ENCODE peak calls at places on chromosomes 6 and 20, in eight cellular contexts. L, E, F, H, Z, A, M and I are unnamed samples.

GRCh38 chr6:162726997-162727346 is 594 bp downstream of the PRKN start:
- DNase-seq in L (peak; percentile 3), H (peak; percentile 30), A (no peak), Z (no peak), F (no peak), M (peak; percentile 3), E (peak; percentile 15), I (no peak)

GRCh38 chr6:51398064-51398740 is 579.5 kb downstream of the TFAP2B start:
- DNase-seq in F (no peak), A (peak; percentile 58), Z (no peak), L (peak; percentile 30), M (no peak), E (no peak), H (no peak), I (peak; percentile 100)

GRCh38 chr6:89433637-89434499 is 916 bp downstream of the ANKRD6 start:
- DNase-seq in E (no peak), A (no peak), H (no peak), F (no peak), Z (peak; percentile 36), L (no peak), M (no peak), I (peak; percentile 23)

GRCh38 chr20:24965065-24965919 is 16.2 kb downstream of the CST7 start:
- DNase-seq in E (no peak), F (no peak), H (no peak), L (no peak), Z (no peak), A (no peak), M (no peak), I (no peak)

GRCh38 chr20:21175433-21175832 is 49.6 kb downstream of the KIZ start:
- DNase-seq in Z (no peak), F (no peak), M (no peak), E (no peak), L (no peak), A (no peak), H (no peak), I (no peak)

GRCh38 chr20:34927736-34928135 is 27.9 kb downstream of the GSS start:
- DNase-seq in A (no peak), Z (no peak), F (no peak), M (peak; percentile 42), E (peak; percentile 19), H (no peak), L (no peak), I (no peak)

GRCh38 chr6:11702039-11702795 is 76.4 kb downstream of the ADTRP start:
- DNase-seq in Z (no peak), F (no peak), M (peak; percentile 23), L (peak; percentile 74), E (peak; percentile 69), A (peak; percentile 20), H (peak; percentile 33), I (no peak)

GRCh38 chr20:52965380-52965779 is 6.8 kb upstream of the TSHZ2 start:
- DNase-seq in A (no peak), F (no peak), Z (no peak), L (no peak), E (no peak), M (no peak), H (no peak), I (peak; percentile 82)

GRCh38 chr6:18293192-18293904 is 29.0 kb upstream of the DEK start:
- DNase-seq in A (peak; percentile 39), L (peak; percentile 45), H (no peak), M (no peak), F (no peak), E (peak; percentile 44), Z (no peak), I (no peak)

GRCh38 chr6:89583559-89583958 is 55.0 kb downstream of the LYRM2 start:
- DNase-seq in A (no peak), F (no peak), L (no peak), H (no peak), E (no peak), Z (no peak), M (no peak), I (no peak)

GRCh38 chr6:6998194-6998569 is 109.6 kb upstream of the RREB1 start:
- DNase-seq in L (no peak), Z (no peak), E (peak; percentile 56), A (no peak), H (no peak), M (no peak), F (no peak), I (no peak)

GRCh38 chr6:30836957-30837356 is 47.4 kb upstream of the DDR1 start:
- DNase-seq in H (no peak), Z (no peak), F (no peak), M (no peak), L (peak; percentile 46), E (no peak), A (no peak), I (no peak)

GRCh38 chr6:154458565-154459475 is 51.7 kb downstream of the CNKSR3 start:
- DNase-seq in E (no peak), Z (no peak), L (peak; percentile 72), H (no peak), M (no peak), F (no peak), A (no peak), I (no peak)

GRCh38 chr6:44645276-44645675 is 257.8 kb downstream of the CDC5L start:
- DNase-seq in Z (no peak), M (no peak), E (no peak), F (no peak), L (no peak), A (no peak), H (no peak), I (no peak)

GRCh38 chr6:1417718-1418117 is 28.3 kb downstream of the FOXF2 start:
- DNase-seq in M (no peak), Z (no peak), H (no peak), F (no peak), L (no peak), A (no peak), E (no peak), I (no peak)

GRCh38 chr6:166955865-166956443 is 396 bp downstream of the RNASET2 start:
- DNase-seq in E (peak; percentile 24), H (no peak), Z (no peak), L (peak; percentile 43), A (no peak), F (no peak), M (no peak), I (no peak)

GRCh38 chr20:36378686-36379085 is 72.5 kb downstream of the DLGAP4 start:
- DNase-seq in M (no peak), H (peak; percentile 14), Z (no peak), L (no peak), E (no peak), A (no peak), F (no peak), I (no peak)

GRCh38 chr6:41626917-41627316 is 11.4 kb upstream of the MDFI start:
- DNase-seq in F (no peak), A (no peak), M (no peak), L (no peak), Z (no peak), E (no peak), H (no peak), I (peak; percentile 49)

GRCh38 chr6:127939442-127940066 is 38.7 kb upstream of the THEMIS start:
- DNase-seq in A (no peak), Z (no peak), F (no peak), H (no peak), E (peak; percentile 16), L (peak; percentile 4), M (no peak), I (peak; percentile 35)

GRCh38 chr20:4951299-4951698 is 50.0 kb downstream of the SLC23A2 start:
- DNase-seq in F (no peak), A (peak; percentile 16), M (peak; percentile 43), E (peak; percentile 79), Z (no peak), H (peak; percentile 49), L (peak; percentile 92), I (no peak)

GRCh38 chr20:48066256-48066655 is 281.0 kb upstream of the SULF2 start:
- DNase-seq in H (no peak), E (peak; percentile 11), A (no peak), M (no peak), F (no peak), L (peak; percentile 78), Z (no peak), I (no peak)

GRCh38 chr6:168017629-168018028 is 20.2 kb downstream of the KIF25 start:
- DNase-seq in L (no peak), Z (no peak), A (no peak), M (no peak), E (no peak), H (no peak), F (no peak), I (no peak)

GRCh38 chr6:89842228-89842627 is 12.5 kb downstream of the CASP8AP2 start:
- DNase-seq in E (peak; percentile 6), M (no peak), F (no peak), L (peak; percentile 28), H (no peak), A (no peak), Z (no peak), I (no peak)

GRCh38 chr6:32082951-32083350 is 26.2 kb downstream of the TNXB start:
- DNase-seq in Z (no peak), L (peak; percentile 84), F (no peak), A (no peak), M (no peak), H (no peak), E (peak; percentile 95), I (no peak)

GRCh38 chr6:42429836-42430235 is 21.9 kb downstream of the TRERF1 start:
- DNase-seq in F (no peak), Z (no peak), L (no peak), A (no peak), H (no peak), E (no peak), M (no peak), I (no peak)

GRCh38 chr6:154765273-154765672 is 32.1 kb downstream of the SCAF8 start:
- DNase-seq in L (no peak), A (no peak), E (no peak), M (no peak), H (no peak), F (no peak), Z (no peak), I (no peak)

GRCh38 chr6:133804263-133804662 is 84.7 kb upstream of the TCF21 start:
- DNase-seq in M (peak; percentile 11), F (no peak), L (peak; percentile 62), E (peak; percentile 7), A (no peak), Z (no peak), H (no peak), I (no peak)

GRCh38 chr6:119333707-119334295 is 15.8 kb downstream of the MAN1A1 start:
- DNase-seq in F (no peak), A (no peak), E (no peak), M (no peak), L (no peak), Z (no peak), H (no peak), I (peak; percentile 23)

GRCh38 chr6:138517635-138518034 is 18.3 kb upstream of the NHSL1 start:
- DNase-seq in Z (peak; percentile 5), H (no peak), L (peak; percentile 27), M (peak; percentile 48), E (peak; percentile 52), F (peak; percentile 21), A (peak; percentile 8), I (no peak)

GRCh38 chr20:60469829-60470228 is 511.6 kb downstream of the CDH26 start:
- DNase-seq in H (no peak), A (no peak), Z (no peak), F (no peak), L (no peak), E (no peak), M (no peak), I (no peak)

GRCh38 chr6:119484598-119484997 is 135.0 kb upstream of the MAN1A1 start:
- DNase-seq in E (peak; percentile 90), H (no peak), Z (no peak), A (no peak), F (no peak), L (peak; percentile 93), M (peak; percentile 18), I (no peak)

GRCh38 chr6:97726378-97726777 is 443.4 kb upstream of the MMS22L start:
- DNase-seq in H (no peak), F (no peak), M (no peak), E (no peak), Z (no peak), L (peak; percentile 21), A (no peak), I (peak; percentile 12)